ENCODE peak calls at places on chromosomes 6 and 20, in seven cellular contexts. D is fibroblast of lung, C is cardiac muscle cell, M is GM06990, Z is fibroblast of the aortic adventitia, R is AG04450, K is heart right ventricle. S is an unnamed sample.

GRCh38 chr6:43386492-43386891 is 17.0 kb upstream of the ZNF318 start:
- DNase-seq in K (no peak), M (no peak), R (no peak), C (no peak), D (peak; percentile 5), Z (peak; percentile 60), S (no peak)

GRCh38 chr20:57361517-57361916 is 10.5 kb downstream of the RAE1 start:
- DNase-seq in Z (peak; percentile 83), R (peak; percentile 47), D (peak; percentile 88), C (no peak), M (no peak), K (no peak), S (peak; percentile 41)

GRCh38 chr6:72864799-72865198 is 242.9 kb downstream of the KCNQ5 start:
- DNase-seq in K (no peak), R (no peak), M (no peak), D (no peak), Z (no peak), C (no peak), S (no peak)

GRCh38 chr6:138346302-138347195 is 31.2 kb upstream of the SMIM28 start:
- DNase-seq in C (no peak), K (no peak), Z (peak; percentile 71), R (no peak), M (no peak), D (peak; percentile 69), S (peak; percentile 8)

GRCh38 chr6:142372348-142372747 is 70.5 kb downstream of the ADGRG6 start:
- DNase-seq in Z (no peak), R (no peak), K (no peak), M (no peak), D (peak; percentile 79), C (no peak), S (no peak)

GRCh38 chr6:41562633-41562975 is 16.4 kb downstream of the FOXP4 start:
- DNase-seq in R (no peak), M (no peak), D (no peak), C (no peak), K (no peak), Z (no peak), S (no peak)

GRCh38 chr6:155417454-155417853 is 38.2 kb downstream of the NOX3 start:
- DNase-seq in K (no peak), C (no peak), Z (peak; percentile 15), M (no peak), R (no peak), D (no peak), S (no peak)

GRCh38 chr6:89693207-89693606 is 54.7 kb upstream of the LYRM2 start:
- DNase-seq in K (no peak), D (no peak), Z (no peak), M (no peak), R (no peak), C (no peak), S (no peak)

GRCh38 chr6:19668710-19669109 is 168.5 kb upstream of the ID4 start:
- DNase-seq in M (no peak), C (no peak), R (no peak), K (no peak), Z (peak; percentile 79), D (peak; percentile 61), S (peak; percentile 48)

GRCh38 chr6:3723966-3724365 is 27.5 kb downstream of the PXDC1 start:
- DNase-seq in C (no peak), Z (no peak), R (no peak), K (no peak), M (no peak), D (no peak), S (no peak)

GRCh38 chr6:104613416-104614001 is 246.2 kb downstream of the HACE1 start:
- DNase-seq in K (no peak), R (no peak), D (peak; percentile 40), M (no peak), C (no peak), Z (no peak), S (no peak)

GRCh38 chr20:25083773-25084615 is 2.1 kb upstream of the VSX1 start:
- DNase-seq in R (no peak), C (no peak), M (no peak), Z (no peak), D (no peak), K (no peak), S (no peak)

GRCh38 chr6:5132741-5133140 is 47.6 kb downstream of the PPP1R3G start:
- DNase-seq in D (peak; percentile 80), C (no peak), Z (peak; percentile 95), K (peak; percentile 57), M (peak; percentile 60), R (peak; percentile 91), S (peak; percentile 59)

GRCh38 chr6:2579241-2579761 is 171.4 kb downstream of the MYLK4 start:
- DNase-seq in C (peak; percentile 26), R (no peak), D (peak; percentile 29), M (no peak), Z (peak; percentile 46), K (no peak), S (no peak)

GRCh38 chr6:97705568-97705967 is 422.6 kb upstream of the MMS22L start:
- DNase-seq in R (no peak), D (peak; percentile 23), Z (peak; percentile 1), K (no peak), M (no peak), C (no peak), S (no peak)

GRCh38 chr6:140850438-140850837 is 1282.3 kb upstream of the GJE1 start:
- DNase-seq in D (peak; percentile 81), M (no peak), R (no peak), K (no peak), C (no peak), Z (peak; percentile 72), S (no peak)

GRCh38 chr20:6768228-6769185 is 1.0 kb downstream of the BMP2 start:
- DNase-seq in K (peak; percentile 28), M (peak; percentile 3), C (peak; percentile 37), D (peak; percentile 46), Z (peak; percentile 40), R (no peak), S (no peak)

GRCh38 chr20:18614244-18614643 is 26.4 kb downstream of the DTD1 start:
- DNase-seq in Z (no peak), M (no peak), K (no peak), R (no peak), C (no peak), D (no peak), S (no peak)
- TF ChIP-seq CTCF in Z (no peak), M (no peak), K (no peak), R (no peak), C (no peak), D (no peak), S (no peak)

GRCh38 chr6:31834704-31835375 is 7.3 kb downstream of the HSPA1B start:
- DNase-seq in Z (peak; percentile 86), K (peak; percentile 71), D (no peak), C (peak; percentile 82), M (no peak), R (no peak), S (no peak)

GRCh38 chr6:31834367-31834703 is 6.8 kb downstream of the HSPA1B start:
- DNase-seq in R (no peak), Z (no peak), D (peak; percentile 79), K (peak; percentile 90), C (peak; percentile 91), M (peak; percentile 95), S (no peak)

GRCh38 chr6:31836676-31837611 is 9.4 kb downstream of the HSPA1B start:
- DNase-seq in R (no peak), M (no peak), D (no peak), C (no peak), Z (peak; percentile 61), K (no peak), S (no peak)

GRCh38 chr6:31837612-31838553 is 10.3 kb downstream of the HSPA1B start:
- DNase-seq in R (no peak), Z (no peak), K (no peak), C (no peak), D (no peak), M (no peak), S (no peak)

DNA sequence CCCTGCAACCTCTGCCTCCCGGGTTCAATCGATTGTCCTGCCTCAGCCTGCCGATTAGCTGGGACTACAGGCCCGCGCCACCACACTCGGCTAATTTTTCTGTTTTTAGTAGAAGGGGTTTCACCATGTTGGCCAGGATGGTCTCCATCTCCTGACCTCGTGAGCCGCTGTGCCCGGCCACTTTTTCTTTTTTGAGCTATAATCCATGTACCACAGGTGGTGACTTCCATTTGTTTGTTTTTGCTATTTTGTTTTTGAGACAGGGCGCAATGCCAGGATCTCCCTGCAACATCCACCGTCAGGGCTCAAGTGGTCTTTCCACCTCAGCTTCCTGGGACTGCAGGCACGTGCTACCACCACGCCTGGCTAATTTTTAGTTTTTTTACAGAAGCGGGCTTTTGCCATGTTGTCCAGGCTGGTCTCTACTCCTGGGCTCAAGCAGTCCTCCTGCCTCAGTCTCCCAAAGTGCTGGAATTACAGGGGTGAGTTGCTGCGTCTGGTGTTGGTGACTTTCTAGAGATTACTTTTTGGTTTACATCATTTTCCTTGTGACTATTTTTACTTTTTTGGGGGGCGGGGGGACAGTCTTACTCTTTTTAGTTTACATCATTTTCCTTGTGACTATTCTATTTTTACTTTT is 8.6 kb downstream of the HSPA1B start:
- DNase-seq in C (no peak), Z (no peak), M (no peak), D (no peak), R (no peak), K (no peak), S (no peak)
- H3K4me3 ChIP-seq in C (peak overlapping the region; percentile 97), Z (peak overlapping the region; percentile 96), M (peak overlapping the region; percentile 78), D (peak overlapping the region; percentile 70), R (peak overlapping the region; percentile 92), K (peak overlapping the region; percentile 99), S (peak overlapping the region; percentile 100)

GRCh38 chr6:70219943-70220613 is 82.8 kb downstream of the COL9A1 start:
- DNase-seq in C (no peak), K (no peak), M (no peak), R (no peak), Z (no peak), D (no peak), S (no peak)

GRCh38 chr6:70210462-70210861 is 92.4 kb downstream of the COL9A1 start:
- DNase-seq in R (no peak), D (no peak), C (peak; percentile 14), M (no peak), Z (peak; percentile 2), K (no peak), S (no peak)

GRCh38 chr6:70216767-70217166 is 86.1 kb downstream of the COL9A1 start:
- DNase-seq in R (no peak), Z (no peak), M (peak; percentile 7), K (no peak), C (no peak), D (no peak), S (no peak)

GRCh38 chr6:70221025-70221714 is 81.7 kb downstream of the COL9A1 start:
- DNase-seq in Z (peak; percentile 39), M (no peak), D (peak; percentile 14), K (no peak), R (no peak), C (peak; percentile 66), S (no peak)

DNA sequence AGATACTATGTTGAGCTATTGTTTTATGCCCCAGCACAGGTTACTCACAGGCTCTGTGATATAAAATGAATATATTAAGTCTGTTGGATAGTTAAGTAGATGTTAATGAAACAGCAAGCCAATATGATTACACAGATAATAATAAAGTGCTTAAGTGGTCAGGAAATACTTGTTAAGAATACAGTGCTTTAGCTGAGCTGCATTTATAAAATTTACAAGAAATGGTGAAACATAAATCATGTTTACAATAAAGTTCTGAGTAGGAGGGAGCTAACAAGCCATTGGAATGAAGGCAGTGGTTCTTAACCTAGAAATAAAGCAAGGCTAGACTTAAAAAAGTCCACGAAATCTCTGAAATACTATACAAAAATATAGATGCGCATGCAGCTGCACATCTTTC is 87.4 kb downstream of the COL9A1 start:
- DNase-seq in D (no peak), C (no peak), M (no peak), K (no peak), Z (no peak), R (no peak), S (no peak)
- TF ChIP-seq CTCF in D (no peak), C (no peak), M (no peak), K (no peak), Z (no peak), R (no peak), S (no peak)

GRCh38 chr20:14721926-14722325 is 384.5 kb upstream of the FLRT3 start:
- DNase-seq in K (no peak), D (peak; percentile 4), M (no peak), R (no peak), C (no peak), Z (peak; percentile 51), S (no peak)
- H3K4me3 ChIP-seq in K (no peak overlapping the region), D (no peak overlapping the region), M (no peak overlapping the region), R (no peak overlapping the region), C (no peak overlapping the region), Z (no peak overlapping the region), S (no peak overlapping the region)